ENCODE peak calls at places on chromosomes 6 and 20, in six cellular contexts. H is cardiac muscle cell; B is NCI-H345; X is stimulated activated CD4-positive, alpha-beta T cell treated with anti-CD3 and anti-CD28 coated beads, Interleukin-12 subunit alpha, Interleukin-12 subunit beta, amount 100 ng/mL, for 4 hours; M is ascending aorta; G is HEK293T. K is an unnamed sample.

GRCh38 chr6:168355716-168356522 is 36.3 kb upstream of the DACT2 start:
- DNase-seq in H (peak; percentile 87), B (peak; percentile 44), X (no peak), M (no peak), G (peak; percentile 75), K (no peak)

GRCh38 chr6:37702314-37702713 is 4.6 kb upstream of the MDGA1 start:
- DNase-seq in H (no peak), B (no peak), X (no peak), M (no peak), G (no peak), K (no peak)

GRCh38 chr20:44586289-44586911 is 4.0 kb downstream of the PKIG start:
- DNase-seq in H (no peak), B (no peak), X (no peak), M (no peak), G (no peak), K (no peak)

GRCh38 chr6:126721581-126722145 is 381.7 kb downstream of the CENPW start:
- DNase-seq in H (peak; percentile 83), B (no peak), X (no peak), M (no peak), G (no peak), K (no peak)

GRCh38 chr6:34146801-34147592 is 1.1 kb upstream of the GRM4 start:
- DNase-seq in H (peak; percentile 69), B (no peak), X (no peak), M (peak; percentile 30), G (no peak), K (no peak)

GRCh38 chr6:105769987-105770386 is 316.1 kb upstream of the PRDM1 start:
- DNase-seq in H (no peak), B (no peak), X (no peak), M (no peak), G (no peak), K (no peak)

GRCh38 chr6:132712366-132712765 is 1.5 kb downstream of the VNN1 start:
- DNase-seq in H (peak; percentile 47), B (no peak), X (no peak), M (no peak), G (no peak), K (no peak)

GRCh38 chr6:163750436-163751031 is 336.0 kb downstream of the QKI start:
- DNase-seq in H (no peak), B (no peak), X (no peak), M (no peak), G (no peak), K (no peak)

GRCh38 chr20:14009206-14009605 is 13.9 kb downstream of the MACROD2 start:
- DNase-seq in H (no peak), B (no peak), X (no peak), M (no peak), G (no peak), K (no peak)

GRCh38 chr20:13325033-13325432 is 104.0 kb downstream of the ISM1 start:
- DNase-seq in H (peak; percentile 41), B (no peak), X (no peak), M (no peak), G (peak; percentile 35), K (no peak)

K was measured in activated CD4-positive, CD25-positive, alpha-beta regulatory T cell treated with anti-CD3 and anti-CD28 coated beads, Interleukin-2, amount 50 U/mL, for 72 hours.